ENCODE peak calls at places on chromosomes 13 and 19, in nine cellular contexts. K is B cell, I is GM12865, Y is esophagus squamous epithelium, P is neural progenitor cell, H is GM10248, G is right lobe of liver, A is astrocyte of the cerebellum, M is progenitor cell of endocrine pancreas. E is an unnamed sample.

GRCh38 chr19:1237754-1238372 is at the start of gene CBARP:
- DNase-seq in K (peak; percentile 80), H (peak; percentile 55), P (peak; percentile 89), I (no peak), G (no peak), A (no peak), M (no peak), Y (no peak), E (peak; percentile 24)

GRCh38 chr13:80737513-80737912 is 396.6 kb upstream of the SPRY2 start:
- DNase-seq in G (no peak), M (no peak), P (no peak), Y (no peak), A (no peak), I (no peak), K (no peak), H (no peak), E (peak; percentile 11)

GRCh38 chr13:27053902-27054595 is 117.6 kb downstream of the USP12 start:
- DNase-seq in I (no peak), Y (no peak), H (no peak), K (no peak), M (no peak), P (no peak), G (no peak), A (peak; percentile 40), E (peak; percentile 35)

GRCh38 chr13:99281811-99282263 is 23.7 kb upstream of the GPR18 start:
- DNase-seq in G (peak; percentile 82), P (no peak), I (peak; percentile 81), K (peak; percentile 33), M (no peak), Y (no peak), A (no peak), H (peak; percentile 42), E (peak; percentile 45)

GRCh38 chr19:41327499-41328156 is 17.7 kb downstream of the CCDC97 start:
- DNase-seq in Y (peak; percentile 72), A (no peak), M (no peak), P (no peak), H (peak; percentile 85), K (peak; percentile 95), I (peak; percentile 84), G (peak; percentile 81), E (peak; percentile 38)

GRCh38 chr13:103976371-103976770 is 910.2 kb upstream of the SLC10A2 start:
- DNase-seq in A (no peak), Y (no peak), K (no peak), H (no peak), M (no peak), I (no peak), P (no peak), G (no peak), E (no peak)

GRCh38 chr19:1016647-1017114 is 4.2 kb downstream of the TMEM259 start:
- DNase-seq in G (peak; percentile 63), H (no peak), P (no peak), Y (no peak), A (no peak), K (no peak), I (no peak), M (no peak), E (peak; percentile 69)

GRCh38 chr13:24230428-24231072 is 70.0 kb downstream of the SPATA13 start:
- DNase-seq in H (no peak), K (no peak), I (no peak), M (no peak), Y (no peak), A (no peak), G (no peak), P (no peak), E (no peak)

GRCh38 chr13:33230178-33230881 is 55.2 kb downstream of the STARD13 start:
- DNase-seq in A (no peak), P (no peak), K (no peak), M (no peak), H (no peak), I (no peak), G (no peak), Y (no peak), E (peak; percentile 79)

DNA sequence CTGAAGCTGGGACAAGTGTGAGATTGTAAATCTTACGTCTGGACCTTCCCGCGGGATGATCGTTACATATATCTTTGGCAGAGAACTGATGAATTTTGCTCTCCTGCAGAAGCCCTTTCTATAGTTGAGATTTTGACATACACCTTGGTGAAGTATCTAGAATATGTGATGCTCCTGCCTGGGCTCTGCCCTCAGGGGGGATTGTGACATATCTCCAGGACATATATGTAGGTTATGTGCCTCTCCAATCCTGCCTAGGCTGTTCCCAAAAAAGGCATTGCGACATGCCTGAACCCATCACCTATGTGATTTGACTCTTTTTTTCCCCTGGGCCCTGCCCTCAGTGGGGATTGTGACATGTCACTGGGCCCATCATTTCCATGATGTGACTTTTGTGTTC is 76.6 kb downstream of the ZNF208 start:
- DNase-seq in Y (no peak), P (no peak), G (no peak), H (no peak), A (no peak), I (no peak), M (no peak), K (no peak), E (no peak)
- TF ChIP-seq CTCF in Y (no peak), P (no peak), G (no peak), H (no peak), A (no peak), I (no peak), M (no peak), K (no peak), E (no peak)

GRCh38 chr13:110367620-110368019 is 60.5 kb downstream of the COL4A2 start:
- DNase-seq in M (no peak), G (no peak), I (no peak), A (no peak), K (no peak), P (no peak), H (no peak), Y (no peak), E (no peak)

GRCh38 chr13:110368408-110368807 is 61.3 kb downstream of the COL4A2 start:
- DNase-seq in I (no peak), G (no peak), H (no peak), P (no peak), A (no peak), Y (no peak), M (no peak), K (no peak), E (no peak)

GRCh38 chr13:110366733-110367132 is 59.6 kb downstream of the COL4A2 start:
- DNase-seq in M (no peak), I (no peak), H (no peak), Y (no peak), G (no peak), A (no peak), K (no peak), P (no peak), E (no peak)

GRCh38 chr13:110371550-110372465 is 64.7 kb downstream of the COL4A2 start:
- DNase-seq in K (no peak), M (no peak), Y (no peak), A (no peak), G (no peak), P (no peak), H (peak; percentile 33), I (peak; percentile 36), E (peak; percentile 91)

DNA sequence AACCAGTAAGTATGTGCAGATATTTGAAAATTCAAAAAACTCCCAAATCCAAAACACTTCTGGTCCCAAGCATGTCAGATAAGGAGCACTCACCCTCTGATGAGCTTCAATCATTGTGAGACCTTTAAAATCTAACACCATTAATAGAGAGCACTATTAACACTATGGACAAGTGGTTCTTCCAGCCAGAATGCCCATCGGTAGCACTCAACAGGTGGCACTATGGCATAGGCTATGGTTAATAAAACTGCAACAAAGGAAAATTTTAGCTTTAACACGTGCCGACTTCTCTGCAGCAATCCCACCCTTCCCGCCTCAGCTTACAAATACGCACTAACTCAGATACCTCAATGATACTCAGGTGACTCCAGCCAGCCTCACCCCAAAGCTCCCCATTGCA is 62.3 kb downstream of the COL4A2 start:
- DNase-seq in G (no peak), I (no peak), K (no peak), P (no peak), M (no peak), H (no peak), Y (no peak), A (no peak), E (no peak)
- TF ChIP-seq CTCF in G (no peak), I (no peak), K (no peak), P (no peak), M (no peak), H (no peak), Y (no peak), A (no peak), E (no peak)

GRCh38 chr13:64817721-64818120 is 2412.4 kb downstream of the PCDH9 start:
- DNase-seq in M (no peak), A (no peak), H (no peak), I (no peak), G (no peak), K (no peak), P (no peak), Y (no peak), E (peak; percentile 51)

DNA sequence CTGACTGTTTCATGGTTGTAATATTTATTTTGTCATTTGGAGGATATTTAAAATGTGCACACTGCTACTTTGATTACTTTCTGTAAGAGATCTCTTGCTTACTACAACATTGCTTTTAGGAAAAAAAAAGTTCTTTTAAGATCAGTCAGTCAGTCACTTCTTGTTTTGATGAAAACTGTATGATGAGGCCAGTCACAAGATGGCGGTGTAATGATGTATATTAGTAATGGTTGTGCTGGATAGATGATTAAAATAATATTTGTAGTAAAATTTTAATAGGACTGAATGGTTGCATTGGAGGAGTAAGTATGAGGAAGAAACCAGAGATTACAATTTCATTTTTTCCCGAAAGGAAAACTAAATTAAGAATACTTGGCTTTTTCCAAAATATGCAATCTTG is 2411.1 kb downstream of the PCDH9 start:
- DNase-seq in M (no peak), A (no peak), H (no peak), G (no peak), K (no peak), P (no peak), Y (no peak), I (peak; percentile 2), E (peak; percentile 58)
- TF ChIP-seq CTCF in M (no peak), A (no peak), H (no peak), G (no peak), K (no peak), P (no peak), Y (no peak), I (no peak), E (peak; percentile 34)

GRCh38 chr19:19171821-19172532 is 1.9 kb upstream of the MEF2B start:
- DNase-seq in I (peak; percentile 41), P (no peak), M (no peak), K (no peak), G (peak; percentile 48), Y (no peak), H (peak; percentile 81), A (no peak), E (peak; percentile 80)
- TF ChIP-seq CTCF in I (no peak), P (no peak), M (no peak), K (no peak), G (no peak), Y (no peak), H (no peak), A (no peak), E (no peak)

GRCh38 chr13:42279986-42280385 is 8.0 kb downstream of the AKAP11 start:
- DNase-seq in I (no peak), H (no peak), A (no peak), G (no peak), K (no peak), Y (no peak), P (no peak), M (no peak), E (no peak)
- TF ChIP-seq CTCF in I (no peak), H (no peak), A (no peak), G (no peak), K (no peak), Y (no peak), P (no peak), M (no peak), E (no peak)

E was measured in choroid plexus epithelial cell.